ENCODE peak calls at places on chromosomes 6 and 20, in four cellular contexts. C, B, U and T are unnamed samples. For H3K4me1 and H3K27me3, the result is how much of the 10 kb centered on the place peaks cover.

GRCh38 chr6:46015119-46015968 is at the start of gene CLIC5:
- DNase-seq in C (peak), B (no peak), U (no peak), T (peak)

GRCh38 chr6:17725083-17725482 is 18.4 kb upstream of the NUP153 start:
- DNase-seq in U (peak), B (no peak), C (peak), T (peak)

GRCh38 chr6:156822747-156823206 is 45.6 kb downstream of the ARID1B start:
- DNase-seq in U (no peak), B (no peak), C (no peak), T (no peak)

GRCh38 chr6:150880336-150880735 is 14.8 kb downstream of the MTHFD1L start:
- DNase-seq in B (no peak), U (no peak), C (no peak), T (no peak)

GRCh38 chr6:18488526-18489270 is 101.5 kb downstream of the RNF144B start:
- DNase-seq in U (no peak), B (no peak), C (no peak), T (peak)

GRCh38 chr6:143279385-143279784 is 171.1 kb downstream of the ADAT2 start:
- DNase-seq in U (no peak), B (no peak), C (peak), T (no peak)

GRCh38 chr6:100482698-100483097 is 18.0 kb upstream of the SIM1 start:
- DNase-seq in U (no peak), B (no peak), C (no peak), T (no peak)

GRCh38 chr6:227074-227782 is 65.1 kb upstream of the DUSP22 start:
- DNase-seq in C (no peak), B (no peak), U (no peak), T (no peak)

GRCh38 chr6:37202788-37203491 is 33.0 kb downstream of the PIM1 start:
- DNase-seq in C (no peak), U (no peak), B (no peak), T (no peak)

GRCh38 chr6:5287205-5287965 is 26.1 kb downstream of the FARS2 start:
- DNase-seq in U (peak), C (no peak), B (no peak), T (no peak)

GRCh38 chr6:15479761-15480160 is 183.1 kb downstream of the DTNBP1 start:
- DNase-seq in B (no peak), C (no peak), U (no peak), T (no peak)

GRCh38 chr6:144564202-144564601 is 279.1 kb downstream of the UTRN start:
- DNase-seq in C (no peak), B (no peak), U (no peak), T (no peak)

GRCh38 chr6:27630727-27631613 is 158.1 kb upstream of the ZNF184 start:
- DNase-seq in B (no peak), U (no peak), C (no peak), T (peak)

GRCh38 chr6:56580271-56580670 is 62.4 kb downstream of the DST start:
- DNase-seq in U (no peak), C (no peak), B (no peak), T (no peak)

GRCh38 chr6:75098709-75099108 is 107.1 kb downstream of the COL12A1 start:
- DNase-seq in C (peak), B (peak), U (no peak), T (no peak)

GRCh38 chr6:116570856-116571682 is at the start of gene RWDD1:
- DNase-seq in B (peak), C (peak), U (peak), T (peak)

GRCh38 chr6:41577865-41578713 is 31.9 kb downstream of the FOXP4 start:
- DNase-seq in B (no peak), U (no peak), C (no peak), T (peak)

GRCh38 chr6:157478926-157479325 is 97.9 kb downstream of the ZDHHC14 start:
- DNase-seq in U (no peak), C (no peak), B (no peak), T (no peak)

GRCh38 chr6:165458134-165458533 is 148.7 kb upstream of the C6orf118 start:
- DNase-seq in C (no peak), U (no peak), B (no peak), T (no peak)

GRCh38 chr6:16132909-16133308 is 4.0 kb downstream of the MYLIP start:
- DNase-seq in U (no peak), B (no peak), C (no peak), T (no peak)

GRCh38 chr6:85348643-85349042 is 101.2 kb upstream of the NT5E start:
- DNase-seq in B (no peak), U (no peak), C (no peak), T (no peak)

GRCh38 chr6:170367241-170367640 is 60.7 kb downstream of the FAM120B start:
- DNase-seq in U (no peak), C (no peak), B (no peak), T (no peak)

GRCh38 chr6:161462148-161462547 is 188.3 kb upstream of the AGPAT4 start:
- DNase-seq in B (no peak), U (no peak), C (no peak), T (no peak)

GRCh38 chr6:154039231-154039842 is at the start of gene OPRM1:
- DNase-seq in U (peak), C (no peak), B (peak), T (peak)

GRCh38 chr6:126067080-126067479 is 80.7 kb downstream of the TRMT11 start:
- DNase-seq in U (no peak), B (no peak), C (no peak), T (no peak)

GRCh38 chr6:126066068-126067048 is 80.0 kb downstream of the TRMT11 start:
- DNase-seq in U (no peak), C (no peak), B (no peak), T (no peak)

GRCh38 chr6:126063512-126064146 is 77.3 kb downstream of the TRMT11 start:
- DNase-seq in C (no peak), U (no peak), B (no peak), T (no peak)

GRCh38 chr6:126064994-126065401 is 78.7 kb downstream of the TRMT11 start:
- DNase-seq in B (no peak), U (no peak), C (no peak), T (no peak)

DNA sequence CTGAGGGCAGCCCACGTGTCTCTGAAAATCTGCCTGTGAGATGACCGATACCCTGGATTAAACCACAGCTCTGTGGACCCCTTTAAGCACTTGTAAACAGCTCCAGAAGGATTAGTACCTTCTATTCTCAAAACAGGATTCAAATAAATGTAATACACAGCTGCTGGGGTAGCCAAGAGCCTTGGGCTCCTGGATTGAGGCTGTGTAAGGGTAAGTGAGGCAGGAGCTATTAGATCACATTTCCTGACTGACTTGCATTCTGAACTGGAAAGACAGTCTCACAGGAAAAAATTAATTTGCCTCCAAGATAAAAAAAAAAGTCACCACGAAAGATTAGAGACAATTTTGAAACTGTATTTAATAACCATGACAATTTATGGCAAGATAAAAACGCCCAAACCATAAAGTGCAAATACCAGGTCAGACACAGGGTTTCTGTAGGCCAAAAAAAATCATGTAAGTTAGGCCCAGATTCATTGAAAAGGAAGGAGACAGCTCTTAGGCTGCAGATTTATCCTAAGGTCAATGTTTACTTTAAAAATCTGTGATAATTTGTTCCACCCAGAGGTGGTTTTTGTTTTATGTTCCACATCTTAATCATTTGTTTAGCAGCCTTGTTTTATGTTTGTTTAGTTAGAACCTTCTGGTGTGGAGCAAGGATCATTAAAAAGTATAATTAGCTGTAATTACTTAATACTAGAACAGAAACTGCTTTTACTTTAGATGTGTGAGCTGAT is 78.1 kb downstream of the TRMT11 start:
- DNase-seq in B (no peak), C (no peak), U (no peak), T (no peak)
- H3K4me1 ChIP-seq in B (under half), C (under half), U (under half), T (under half)

DNA sequence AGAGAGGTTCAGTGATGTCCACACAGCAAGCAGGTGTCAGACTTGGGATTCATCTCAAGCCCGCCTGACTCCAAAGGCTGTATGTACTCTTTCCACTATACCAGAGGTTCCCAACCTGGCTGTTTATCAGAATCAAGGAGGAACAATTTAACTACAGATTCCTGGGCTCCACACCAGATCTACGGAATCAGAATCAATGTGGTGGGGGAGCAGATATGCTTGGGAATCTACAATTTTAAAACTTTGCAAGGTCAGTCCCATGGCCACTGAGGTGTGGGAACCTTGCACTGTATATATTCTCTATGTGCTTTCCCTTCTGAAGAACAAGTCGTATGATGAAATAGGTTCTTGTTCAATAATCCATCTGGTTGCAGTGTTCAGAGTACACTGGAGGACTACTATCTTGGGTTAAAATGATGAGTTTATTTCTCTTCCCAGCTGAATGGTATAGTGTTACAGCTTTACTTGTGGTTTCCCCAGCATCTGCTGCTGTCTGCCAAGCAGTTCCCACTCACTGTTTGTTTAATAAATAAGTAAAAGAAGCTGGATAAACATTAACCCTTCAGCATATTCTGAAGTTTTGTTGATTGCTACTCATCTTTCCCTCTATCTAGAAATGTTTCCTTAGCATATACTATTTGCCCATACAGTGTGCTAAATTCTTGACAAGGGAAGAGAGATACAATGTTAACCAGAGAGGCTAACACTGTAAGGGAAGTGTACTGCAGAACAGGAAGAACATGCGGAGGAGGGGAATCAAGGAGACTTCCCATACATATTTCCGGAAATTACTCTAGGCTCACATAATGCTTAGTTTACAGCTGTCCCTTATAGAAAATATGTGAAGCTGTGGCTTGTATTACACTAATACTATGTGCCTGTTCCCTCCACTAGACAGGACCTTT is 9.8 kb downstream of the TTI1 start:
- DNase-seq in B (no peak), U (no peak), C (no peak), T (no peak)
- H3K4me3 ChIP-seq in B (no peak), U (no peak), C (no peak), T (no peak)

DNA sequence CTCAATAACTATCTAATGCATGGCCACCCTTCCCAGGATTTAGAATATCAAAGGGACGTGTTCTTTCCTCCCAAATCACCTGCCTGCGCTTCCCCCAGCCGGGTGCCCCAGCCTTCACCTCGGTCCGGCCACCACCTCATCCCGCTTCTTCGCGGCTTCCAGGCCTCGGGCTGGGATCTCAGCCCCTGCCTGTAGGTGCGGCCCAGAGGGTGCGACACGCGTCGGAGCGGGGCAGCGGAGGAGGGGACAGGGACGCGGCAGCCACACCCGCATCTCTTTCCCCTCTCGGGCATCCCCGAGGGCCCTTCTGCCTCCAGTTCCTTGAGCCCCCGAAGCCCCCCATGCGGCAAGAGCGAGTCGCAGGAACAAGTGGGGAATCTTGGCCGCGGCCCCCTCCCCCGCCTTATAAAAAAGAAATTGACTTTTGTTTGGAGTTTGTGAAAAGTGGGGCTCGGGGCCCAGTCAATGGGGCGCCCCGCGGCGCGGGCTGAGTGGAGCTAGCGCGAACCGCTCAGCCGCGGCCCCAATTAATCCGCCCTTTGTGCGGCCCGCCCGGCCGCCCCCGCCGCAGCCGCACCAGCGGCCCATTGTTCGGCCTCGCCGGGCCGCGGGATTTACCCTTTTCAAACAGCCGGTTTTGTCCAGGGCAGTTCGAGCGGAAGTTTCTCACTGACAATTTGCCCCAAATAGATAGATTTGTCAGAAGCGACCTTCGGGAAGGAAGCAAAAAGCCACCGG is 8.4 kb upstream of the NR2E1 start:
- DNase-seq in B (no peak), C (no peak), U (no peak), T (peak)
- H3K27me3 ChIP-seq in B (under half), C (half or more), U (half or more), T (under half)

DNA sequence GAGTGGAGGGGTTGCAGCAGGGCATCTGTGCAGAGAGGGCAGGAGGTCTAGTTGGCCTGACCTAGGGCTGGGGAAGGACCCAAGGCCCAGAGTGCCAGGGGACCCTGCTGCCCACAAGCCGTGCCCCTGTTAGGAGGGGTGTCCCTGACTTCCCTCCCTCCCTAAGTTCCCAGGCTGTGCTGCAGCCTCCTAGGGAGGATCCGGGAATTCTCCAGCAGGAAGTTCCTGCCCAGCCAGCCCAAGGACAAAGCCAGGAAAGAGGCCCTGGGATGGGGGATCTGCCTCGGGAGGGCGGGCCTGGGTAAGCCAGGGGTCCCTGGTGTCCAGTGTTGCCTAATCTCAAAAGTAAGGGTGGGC is 9.3 kb upstream of the BAK1 start:
- DNase-seq in U (no peak), B (no peak), C (peak), T (no peak)
- H3K4me1 ChIP-seq in U (under half), B (under half), C (under half), T (under half)